ENCODE peak calls at places on chromosomes 7 and 10, in nine cellular contexts. One of them, this sample, is unnamed.
A peak's percentile ranks its signal among the peaks of the same experiment; 100 is the strongest.

GRCh38 chr10:48880016-48880705 is 59.5 kb downstream of the LRRC18 start:
- DNase-seq in NCI-H2081: peak; percentile 33
- DNase-seq in progenitor cell of endocrine pancreas: no peak
- DNase-seq in GM20000: no peak
- DNase-seq in SK-MEL-5: no peak
- DNase-seq in activated T-helper 2 cell treated with anti-CD3 and anti-CD28 coated beads, Interferon-gamma antibody, Interleukin-2, Interleukin-4, amounts not matched to agents 10 μg/mL and 5 μg/mL and 100 μg/mL, durations not matched to agents 14 hours and 24 hours and 36 hours: no peak
- DNase-seq in cerebellum: peak; percentile 45
- DNase-seq in fibroblast of the aortic adventitia: no peak
- DNase-seq in T-helper 2 cell: no peak
- DNase-seq in this sample: no peak

GRCh38 chr7:139535252-139535651 is 11.8 kb downstream of the CLEC2L start:
- DNase-seq in activated T-helper 2 cell treated with anti-CD3 and anti-CD28 coated beads, Interferon-gamma antibody, Interleukin-2, Interleukin-4, amounts not matched to agents 10 μg/mL and 5 μg/mL and 100 μg/mL, durations not matched to agents 14 hours and 24 hours and 36 hours: no peak
- DNase-seq in SK-MEL-5: no peak
- DNase-seq in fibroblast of the aortic adventitia: no peak
- DNase-seq in cerebellum: no peak
- DNase-seq in GM20000: no peak
- DNase-seq in NCI-H2081: no peak
- DNase-seq in progenitor cell of endocrine pancreas: no peak
- DNase-seq in T-helper 2 cell: no peak
- DNase-seq in this sample: no peak

GRCh38 chr7:69411466-69411865 is 186.8 kb upstream of the AUTS2 start:
- DNase-seq in SK-MEL-5: no peak
- DNase-seq in activated T-helper 2 cell treated with anti-CD3 and anti-CD28 coated beads, Interferon-gamma antibody, Interleukin-2, Interleukin-4, amounts not matched to agents 10 μg/mL and 5 μg/mL and 100 μg/mL, durations not matched to agents 14 hours and 24 hours and 36 hours: no peak
- DNase-seq in NCI-H2081: no peak
- DNase-seq in cerebellum: no peak
- DNase-seq in progenitor cell of endocrine pancreas: no peak
- DNase-seq in fibroblast of the aortic adventitia: no peak
- DNase-seq in T-helper 2 cell: no peak
- DNase-seq in GM20000: no peak
- DNase-seq in this sample: no peak

GRCh38 chr7:17971392-17971791 is 31.1 kb upstream of the SNX13 start:
- DNase-seq in GM20000: no peak
- DNase-seq in T-helper 2 cell: no peak
- DNase-seq in cerebellum: peak; percentile 10
- DNase-seq in fibroblast of the aortic adventitia: peak; percentile 68
- DNase-seq in SK-MEL-5: peak; percentile 48
- DNase-seq in activated T-helper 2 cell treated with anti-CD3 and anti-CD28 coated beads, Interferon-gamma antibody, Interleukin-2, Interleukin-4, amounts not matched to agents 10 μg/mL and 5 μg/mL and 100 μg/mL, durations not matched to agents 14 hours and 24 hours and 36 hours: no peak
- DNase-seq in NCI-H2081: no peak
- DNase-seq in progenitor cell of endocrine pancreas: no peak
- DNase-seq in this sample: no peak

GRCh38 chr10:52883996-52884871 is 111.7 kb upstream of the MBL2 start:
- DNase-seq in SK-MEL-5: peak; percentile 61
- DNase-seq in cerebellum: peak; percentile 24
- DNase-seq in NCI-H2081: peak; percentile 42
- DNase-seq in GM20000: peak; percentile 70
- DNase-seq in T-helper 2 cell: peak; percentile 27
- DNase-seq in activated T-helper 2 cell treated with anti-CD3 and anti-CD28 coated beads, Interferon-gamma antibody, Interleukin-2, Interleukin-4, amounts not matched to agents 10 μg/mL and 5 μg/mL and 100 μg/mL, durations not matched to agents 14 hours and 24 hours and 36 hours: no peak
- DNase-seq in progenitor cell of endocrine pancreas: peak; percentile 54
- DNase-seq in fibroblast of the aortic adventitia: peak; percentile 72
- DNase-seq in this sample: peak; percentile 34

GRCh38 chr10:51233337-51234100 is 159.2 kb downstream of the PRKG1 start:
- DNase-seq in progenitor cell of endocrine pancreas: no peak
- DNase-seq in T-helper 2 cell: no peak
- DNase-seq in fibroblast of the aortic adventitia: no peak
- DNase-seq in GM20000: no peak
- DNase-seq in cerebellum: no peak
- DNase-seq in SK-MEL-5: no peak
- DNase-seq in NCI-H2081: no peak
- DNase-seq in activated T-helper 2 cell treated with anti-CD3 and anti-CD28 coated beads, Interferon-gamma antibody, Interleukin-2, Interleukin-4, amounts not matched to agents 10 μg/mL and 5 μg/mL and 100 μg/mL, durations not matched to agents 14 hours and 24 hours and 36 hours: no peak
- DNase-seq in this sample: no peak

GRCh38 chr10:68598978-68599753 is 39.0 kb downstream of the TET1 start:
- DNase-seq in cerebellum: peak; percentile 38
- DNase-seq in SK-MEL-5: no peak
- DNase-seq in fibroblast of the aortic adventitia: peak; percentile 82
- DNase-seq in progenitor cell of endocrine pancreas: no peak
- DNase-seq in GM20000: no peak
- DNase-seq in T-helper 2 cell: no peak
- DNase-seq in NCI-H2081: peak; percentile 87
- DNase-seq in activated T-helper 2 cell treated with anti-CD3 and anti-CD28 coated beads, Interferon-gamma antibody, Interleukin-2, Interleukin-4, amounts not matched to agents 10 μg/mL and 5 μg/mL and 100 μg/mL, durations not matched to agents 14 hours and 24 hours and 36 hours: no peak
- DNase-seq in this sample: no peak

GRCh38 chr7:151178236-151178635 is 8.8 kb downstream of the ASB10 start:
- DNase-seq in GM20000: no peak
- DNase-seq in cerebellum: no peak
- DNase-seq in fibroblast of the aortic adventitia: no peak
- DNase-seq in T-helper 2 cell: no peak
- DNase-seq in activated T-helper 2 cell treated with anti-CD3 and anti-CD28 coated beads, Interferon-gamma antibody, Interleukin-2, Interleukin-4, amounts not matched to agents 10 μg/mL and 5 μg/mL and 100 μg/mL, durations not matched to agents 14 hours and 24 hours and 36 hours: no peak
- DNase-seq in SK-MEL-5: no peak
- DNase-seq in NCI-H2081: no peak
- DNase-seq in progenitor cell of endocrine pancreas: no peak
- DNase-seq in this sample: no peak

GRCh38 chr7:154299736-154300135 is 247.5 kb downstream of the DPP6 start:
- DNase-seq in fibroblast of the aortic adventitia: no peak
- DNase-seq in GM20000: no peak
- DNase-seq in SK-MEL-5: no peak
- DNase-seq in NCI-H2081: no peak
- DNase-seq in progenitor cell of endocrine pancreas: no peak
- DNase-seq in activated T-helper 2 cell treated with anti-CD3 and anti-CD28 coated beads, Interferon-gamma antibody, Interleukin-2, Interleukin-4, amounts not matched to agents 10 μg/mL and 5 μg/mL and 100 μg/mL, durations not matched to agents 14 hours and 24 hours and 36 hours: no peak
- DNase-seq in cerebellum: no peak
- DNase-seq in T-helper 2 cell: no peak
- DNase-seq in this sample: no peak

GRCh38 chr7:11193131-11193867 is 219.6 kb downstream of the PHF14 start:
- DNase-seq in progenitor cell of endocrine pancreas: no peak
- DNase-seq in T-helper 2 cell: no peak
- DNase-seq in activated T-helper 2 cell treated with anti-CD3 and anti-CD28 coated beads, Interferon-gamma antibody, Interleukin-2, Interleukin-4, amounts not matched to agents 10 μg/mL and 5 μg/mL and 100 μg/mL, durations not matched to agents 14 hours and 24 hours and 36 hours: no peak
- DNase-seq in GM20000: no peak
- DNase-seq in SK-MEL-5: no peak
- DNase-seq in cerebellum: no peak
- DNase-seq in NCI-H2081: peak; percentile 78
- DNase-seq in fibroblast of the aortic adventitia: peak; percentile 51
- DNase-seq in this sample: no peak

GRCh38 chr7:67788689-67789088 is 792.1 kb downstream of the TYW1 start:
- DNase-seq in T-helper 2 cell: no peak
- DNase-seq in NCI-H2081: peak; percentile 12
- DNase-seq in progenitor cell of endocrine pancreas: no peak
- DNase-seq in cerebellum: peak; percentile 19
- DNase-seq in SK-MEL-5: peak; percentile 44
- DNase-seq in activated T-helper 2 cell treated with anti-CD3 and anti-CD28 coated beads, Interferon-gamma antibody, Interleukin-2, Interleukin-4, amounts not matched to agents 10 μg/mL and 5 μg/mL and 100 μg/mL, durations not matched to agents 14 hours and 24 hours and 36 hours: no peak
- DNase-seq in GM20000: no peak
- DNase-seq in fibroblast of the aortic adventitia: peak; percentile 2
- DNase-seq in this sample: no peak

GRCh38 chr10:132516771-132517725 is 20.5 kb upstream of the INPP5A start:
- DNase-seq in fibroblast of the aortic adventitia: peak; percentile 98
- DNase-seq in activated T-helper 2 cell treated with anti-CD3 and anti-CD28 coated beads, Interferon-gamma antibody, Interleukin-2, Interleukin-4, amounts not matched to agents 10 μg/mL and 5 μg/mL and 100 μg/mL, durations not matched to agents 14 hours and 24 hours and 36 hours: no peak
- DNase-seq in cerebellum: peak; percentile 95
- DNase-seq in NCI-H2081: no peak
- DNase-seq in SK-MEL-5: peak; percentile 41
- DNase-seq in T-helper 2 cell: no peak
- DNase-seq in GM20000: peak; percentile 26
- DNase-seq in progenitor cell of endocrine pancreas: peak; percentile 60
- DNase-seq in this sample: peak; percentile 97

This sample was measured in GM04504.